ENCODE peak calls at places on chromosome 13, in nine cellular contexts. H is stimulated activated CD4-positive, alpha-beta T cell treated with anti-CD3 and anti-CD28 coated beads, Interleukin-4, amount 100 ng/mL, for 48 hours; W is OCI-LY7; S is adrenal gland; G is activated naive CD8-positive, alpha-beta T cell treated with anti-CD3 and anti-CD28 coated beads for 36 hours; T is Caco-2; B is NCI-H510A; Q is HTR-8/SVneo; O is AG04450. P is an unnamed sample.

GRCh38 chr13:43285891-43286602 is 262.7 kb downstream of the DNAJC15 start:
- DNase-seq in O (no peak), T (no peak), B (no peak), S (no peak), W (no peak), Q (no peak), G (no peak), H (no peak), P (no peak)

GRCh38 chr13:86188170-86188569 is 389.0 kb upstream of the SLITRK6 start:
- DNase-seq in W (no peak), B (no peak), H (no peak), O (no peak), G (no peak), Q (no peak), T (no peak), S (no peak), P (no peak)

GRCh38 chr13:28347456-28348371 is 147.2 kb downstream of the FLT1 start:
- DNase-seq in B (no peak), Q (no peak), H (no peak), O (no peak), G (no peak), T (no peak), W (no peak), S (no peak), P (no peak)

GRCh38 chr13:21868823-21869222 is 197.9 kb downstream of the FGF9 start:
- DNase-seq in H (no peak), B (no peak), O (no peak), G (no peak), Q (no peak), W (no peak), S (no peak), T (no peak), P (no peak)

GRCh38 chr13:110283661-110284516 is 23.1 kb downstream of the COL4A1 start:
- DNase-seq in W (no peak), H (no peak), Q (no peak), B (no peak), O (no peak), T (no peak), S (no peak), G (no peak), P (no peak)

GRCh38 chr13:94058821-94059360 is 420.6 kb downstream of the DCT start:
- DNase-seq in O (no peak), Q (no peak), W (no peak), G (no peak), B (no peak), T (no peak), H (no peak), S (no peak), P (no peak)

GRCh38 chr13:106383791-106384190 is 151.7 kb downstream of the EFNB2 start:
- DNase-seq in Q (no peak), T (no peak), B (no peak), O (no peak), W (no peak), S (no peak), G (no peak), H (no peak), P (no peak)

GRCh38 chr13:113421673-113422270 is 31.5 kb downstream of the ADPRHL1 start:
- DNase-seq in S (no peak), G (no peak), W (no peak), B (no peak), Q (no peak), T (no peak), O (peak; percentile 13), H (no peak), P (no peak)

GRCh38 chr13:33649212-33649917 is 168.6 kb upstream of the RFC3 start:
- DNase-seq in Q (no peak), O (no peak), B (no peak), S (no peak), T (no peak), H (no peak), W (no peak), G (no peak), P (no peak)

GRCh38 chr13:111533900-111534645 is 213.6 kb downstream of the TEX29 start:
- DNase-seq in B (peak; percentile 50), O (no peak), H (no peak), G (no peak), Q (no peak), T (no peak), W (no peak), S (no peak), P (no peak)

GRCh38 chr13:49439609-49440008 is 4.3 kb downstream of the CAB39L start:
- DNase-seq in H (no peak), T (no peak), B (no peak), S (no peak), W (peak; percentile 48), G (no peak), O (no peak), Q (no peak), P (no peak)

GRCh38 chr13:101412076-101412475 is 4.2 kb downstream of the NALCN start:
- DNase-seq in S (no peak), G (no peak), T (no peak), Q (no peak), O (no peak), B (no peak), H (no peak), W (no peak), P (no peak)

GRCh38 chr13:95301947-95302386 is 716 bp upstream of the ABCC4 start:
- DNase-seq in G (peak; percentile 24), O (no peak), B (no peak), S (no peak), Q (no peak), T (no peak), W (no peak), H (peak; percentile 11), P (no peak)

P was measured in activated CD4-positive, alpha-beta T cell treated with anti-CD3 and anti-CD28 coated beads for 1 hour.